ENCODE peak calls at places on chromosomes 13 and 19, in nine cellular contexts. One of them, this sample, is unnamed.

GRCh38 chr19:55406869-55407624 is 541 bp downstream of the UBE2S start:
- DNase-seq in fibroblast of lung: peak
- DNase-seq in BJ: no peak
- DNase-seq in uterus: no peak
- DNase-seq in tibial nerve: no peak
- DNase-seq in A549: no peak
- DNase-seq in stomach: peak
- DNase-seq in heart right ventricle: no peak
- DNase-seq in IMR-90: no peak
- DNase-seq in this sample: no peak

GRCh38 chr13:113405481-113406300 is 41.8 kb upstream of the GRTP1 start:
- DNase-seq in fibroblast of lung: peak
- DNase-seq in BJ: no peak
- DNase-seq in uterus: peak
- DNase-seq in tibial nerve: no peak
- DNase-seq in A549: no peak
- DNase-seq in stomach: no peak
- DNase-seq in heart right ventricle: no peak
- DNase-seq in IMR-90: no peak
- DNase-seq in this sample: no peak

GRCh38 chr13:36074659-36075058 is 56.5 kb downstream of the DCLK1 start:
- DNase-seq in fibroblast of lung: no peak
- DNase-seq in BJ: no peak
- DNase-seq in uterus: no peak
- DNase-seq in tibial nerve: no peak
- DNase-seq in A549: no peak
- DNase-seq in stomach: no peak
- DNase-seq in heart right ventricle: no peak
- DNase-seq in IMR-90: no peak
- DNase-seq in this sample: no peak

GRCh38 chr19:31253816-31254551 is 95.3 kb downstream of the TSHZ3 start:
- DNase-seq in fibroblast of lung: peak
- DNase-seq in BJ: no peak
- DNase-seq in uterus: peak
- DNase-seq in tibial nerve: no peak
- DNase-seq in A549: no peak
- DNase-seq in stomach: no peak
- DNase-seq in heart right ventricle: no peak
- DNase-seq in IMR-90: peak
- DNase-seq in this sample: no peak

GRCh38 chr13:24208314-24208713 is 47.8 kb downstream of the SPATA13 start:
- DNase-seq in fibroblast of lung: peak
- DNase-seq in BJ: no peak
- DNase-seq in uterus: no peak
- DNase-seq in tibial nerve: peak
- DNase-seq in A549: peak
- DNase-seq in stomach: no peak
- DNase-seq in heart right ventricle: no peak
- DNase-seq in IMR-90: peak
- DNase-seq in this sample: peak

GRCh38 chr13:113098163-113098732 is 7.3 kb upstream of the F7 start:
- DNase-seq in fibroblast of lung: peak
- DNase-seq in BJ: peak
- DNase-seq in uterus: no peak
- DNase-seq in tibial nerve: no peak
- DNase-seq in A549: no peak
- DNase-seq in stomach: no peak
- DNase-seq in heart right ventricle: no peak
- DNase-seq in IMR-90: peak
- DNase-seq in this sample: no peak

GRCh38 chr13:28282451-28282850 is 144.1 kb downstream of the PAN3 start:
- DNase-seq in fibroblast of lung: no peak
- DNase-seq in BJ: no peak
- DNase-seq in uterus: no peak
- DNase-seq in tibial nerve: no peak
- DNase-seq in A549: no peak
- DNase-seq in stomach: no peak
- DNase-seq in heart right ventricle: no peak
- DNase-seq in IMR-90: no peak
- DNase-seq in this sample: no peak

GRCh38 chr13:21504379-21504778 is 45.3 kb upstream of the ZDHHC20 start:
- DNase-seq in fibroblast of lung: no peak
- DNase-seq in BJ: no peak
- DNase-seq in uterus: no peak
- DNase-seq in tibial nerve: no peak
- DNase-seq in A549: no peak
- DNase-seq in stomach: no peak
- DNase-seq in heart right ventricle: no peak
- DNase-seq in IMR-90: no peak
- DNase-seq in this sample: no peak

GRCh38 chr13:113429608-113429985 is 23.7 kb downstream of the ADPRHL1 start:
- DNase-seq in fibroblast of lung: no peak
- DNase-seq in BJ: no peak
- DNase-seq in uterus: no peak
- DNase-seq in tibial nerve: no peak
- DNase-seq in A549: no peak
- DNase-seq in stomach: no peak
- DNase-seq in heart right ventricle: no peak
- DNase-seq in IMR-90: no peak
- DNase-seq in this sample: no peak

GRCh38 chr19:50384685-50385535 is 763 bp downstream of the POLD1 start:
- DNase-seq in fibroblast of lung: no peak
- DNase-seq in BJ: no peak
- DNase-seq in uterus: no peak
- DNase-seq in tibial nerve: no peak
- DNase-seq in A549: no peak
- DNase-seq in stomach: no peak
- DNase-seq in heart right ventricle: no peak
- DNase-seq in IMR-90: peak
- DNase-seq in this sample: no peak

GRCh38 chr13:30112602-30113435 is 194.5 kb downstream of the KATNAL1 start:
- DNase-seq in fibroblast of lung: peak
- DNase-seq in BJ: peak
- DNase-seq in uterus: peak
- DNase-seq in tibial nerve: peak
- DNase-seq in A549: peak
- DNase-seq in stomach: peak
- DNase-seq in heart right ventricle: peak
- DNase-seq in IMR-90: peak
- DNase-seq in this sample: peak
- H3K4me3 ChIP-seq in fibroblast of lung: peak
- H3K4me3 ChIP-seq in BJ: no peak
- H3K4me3 ChIP-seq in uterus: no peak
- H3K4me3 ChIP-seq in tibial nerve: no peak
- H3K4me3 ChIP-seq in A549: no peak
- H3K4me3 ChIP-seq in stomach: no peak
- H3K4me3 ChIP-seq in heart right ventricle: no peak
- H3K4me3 ChIP-seq in IMR-90: no peak
- H3K4me3 ChIP-seq in this sample: no peak

DNA sequence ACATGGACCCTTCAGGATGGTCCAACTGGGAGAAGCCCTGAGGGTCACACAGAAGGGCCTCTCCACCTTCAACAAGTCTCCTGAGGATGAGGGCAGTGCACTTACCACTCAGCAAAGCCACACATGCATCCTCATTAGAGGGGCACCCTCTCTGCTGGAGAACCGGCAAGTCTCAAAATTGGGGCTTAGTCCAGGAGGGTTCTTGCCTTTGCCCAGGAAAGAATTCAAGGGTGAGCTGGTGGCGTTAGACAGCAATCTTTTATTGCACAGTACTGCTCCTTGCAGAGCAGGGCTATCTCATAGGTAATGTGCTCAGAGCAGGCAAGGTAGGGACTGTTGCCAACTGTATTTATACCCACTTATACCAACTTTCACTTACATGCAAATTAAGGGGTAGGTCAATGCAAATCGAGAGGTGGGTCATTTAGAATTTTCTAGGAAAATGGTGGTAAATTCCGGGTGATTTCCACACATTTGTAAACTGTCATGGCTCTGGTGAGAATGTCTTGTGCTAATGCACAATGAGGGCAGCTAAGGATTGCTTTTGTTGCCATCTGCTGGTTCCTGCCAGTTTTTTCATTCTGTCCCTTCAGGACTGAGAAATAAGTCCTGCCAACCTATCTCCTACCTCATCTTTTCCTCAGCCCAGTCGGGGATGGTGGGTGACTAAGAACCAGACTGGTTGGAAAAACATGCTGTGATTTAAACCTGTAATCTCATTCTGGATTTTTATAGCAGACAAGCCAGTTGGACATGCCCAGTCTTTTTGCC is 27.8 kb upstream of the IGSF23 start:
- DNase-seq in fibroblast of lung: peak
- DNase-seq in BJ: no peak
- DNase-seq in uterus: no peak
- DNase-seq in tibial nerve: no peak
- DNase-seq in A549: no peak
- DNase-seq in stomach: no peak
- DNase-seq in heart right ventricle: no peak
- DNase-seq in IMR-90: peak
- DNase-seq in this sample: peak
- TF ChIP-seq CTCF in fibroblast of lung: peak
- TF ChIP-seq CTCF in BJ: peak
- TF ChIP-seq CTCF in uterus: no peak
- TF ChIP-seq CTCF in tibial nerve: no peak
- TF ChIP-seq CTCF in A549: peak
- TF ChIP-seq CTCF in stomach: no peak
- TF ChIP-seq CTCF in heart right ventricle: no peak
- TF ChIP-seq CTCF in IMR-90: peak
- TF ChIP-seq CTCF in this sample: peak

GRCh38 chr13:91398413-91399188 is at the start of gene GPC5:
- DNase-seq in fibroblast of lung: peak
- DNase-seq in BJ: no peak
- DNase-seq in uterus: peak
- DNase-seq in tibial nerve: peak
- DNase-seq in A549: peak
- DNase-seq in stomach: peak
- DNase-seq in heart right ventricle: peak
- DNase-seq in IMR-90: peak
- DNase-seq in this sample: no peak

GRCh38 chr13:91400094-91400462 is 1.7 kb downstream of the GPC5 start:
- DNase-seq in fibroblast of lung: no peak
- DNase-seq in BJ: no peak
- DNase-seq in uterus: no peak
- DNase-seq in tibial nerve: no peak
- DNase-seq in A549: no peak
- DNase-seq in stomach: no peak
- DNase-seq in heart right ventricle: no peak
- DNase-seq in IMR-90: no peak
- DNase-seq in this sample: no peak

GRCh38 chr13:91401916-91402315 is 3.5 kb downstream of the GPC5 start:
- DNase-seq in fibroblast of lung: no peak
- DNase-seq in BJ: no peak
- DNase-seq in uterus: no peak
- DNase-seq in tibial nerve: no peak
- DNase-seq in A549: no peak
- DNase-seq in stomach: no peak
- DNase-seq in heart right ventricle: no peak
- DNase-seq in IMR-90: no peak
- DNase-seq in this sample: no peak

GRCh38 chr13:91397595-91397994 is 826 bp upstream of the GPC5 start:
- DNase-seq in fibroblast of lung: no peak
- DNase-seq in BJ: no peak
- DNase-seq in uterus: no peak
- DNase-seq in tibial nerve: no peak
- DNase-seq in A549: no peak
- DNase-seq in stomach: no peak
- DNase-seq in heart right ventricle: no peak
- DNase-seq in IMR-90: no peak
- DNase-seq in this sample: no peak

GRCh38 chr13:91399189-91400093 is 1.0 kb downstream of the GPC5 start:
- DNase-seq in fibroblast of lung: no peak
- DNase-seq in BJ: no peak
- DNase-seq in uterus: no peak
- DNase-seq in tibial nerve: no peak
- DNase-seq in A549: no peak
- DNase-seq in stomach: no peak
- DNase-seq in heart right ventricle: no peak
- DNase-seq in IMR-90: no peak
- DNase-seq in this sample: no peak
- H3K4me3 ChIP-seq in fibroblast of lung: peak
- H3K4me3 ChIP-seq in BJ: no peak
- H3K4me3 ChIP-seq in uterus: no peak
- H3K4me3 ChIP-seq in tibial nerve: peak
- H3K4me3 ChIP-seq in A549: peak
- H3K4me3 ChIP-seq in stomach: peak
- H3K4me3 ChIP-seq in heart right ventricle: peak
- H3K4me3 ChIP-seq in IMR-90: peak
- H3K4me3 ChIP-seq in this sample: no peak

GRCh38 chr19:43784251-43784980 is 3.6 kb upstream of the KCNN4 start:
- DNase-seq in fibroblast of lung: peak
- DNase-seq in BJ: no peak
- DNase-seq in uterus: no peak
- DNase-seq in tibial nerve: no peak
- DNase-seq in A549: peak
- DNase-seq in stomach: peak
- DNase-seq in heart right ventricle: no peak
- DNase-seq in IMR-90: peak
- DNase-seq in this sample: peak

GRCh38 chr19:43781630-43782310 is 997 bp upstream of the KCNN4 start:
- DNase-seq in fibroblast of lung: no peak
- DNase-seq in BJ: no peak
- DNase-seq in uterus: no peak
- DNase-seq in tibial nerve: no peak
- DNase-seq in A549: no peak
- DNase-seq in stomach: no peak
- DNase-seq in heart right ventricle: no peak
- DNase-seq in IMR-90: no peak
- DNase-seq in this sample: no peak

GRCh38 chr19:43782311-43782660 is 1.5 kb upstream of the KCNN4 start:
- DNase-seq in fibroblast of lung: no peak
- DNase-seq in BJ: no peak
- DNase-seq in uterus: no peak
- DNase-seq in tibial nerve: no peak
- DNase-seq in A549: no peak
- DNase-seq in stomach: no peak
- DNase-seq in heart right ventricle: no peak
- DNase-seq in IMR-90: no peak
- DNase-seq in this sample: no peak

GRCh38 chr19:43783636-43784035 is 2.9 kb upstream of the KCNN4 start:
- DNase-seq in fibroblast of lung: no peak
- DNase-seq in BJ: no peak
- DNase-seq in uterus: no peak
- DNase-seq in tibial nerve: no peak
- DNase-seq in A549: no peak
- DNase-seq in stomach: no peak
- DNase-seq in heart right ventricle: no peak
- DNase-seq in IMR-90: no peak
- DNase-seq in this sample: no peak

DNA sequence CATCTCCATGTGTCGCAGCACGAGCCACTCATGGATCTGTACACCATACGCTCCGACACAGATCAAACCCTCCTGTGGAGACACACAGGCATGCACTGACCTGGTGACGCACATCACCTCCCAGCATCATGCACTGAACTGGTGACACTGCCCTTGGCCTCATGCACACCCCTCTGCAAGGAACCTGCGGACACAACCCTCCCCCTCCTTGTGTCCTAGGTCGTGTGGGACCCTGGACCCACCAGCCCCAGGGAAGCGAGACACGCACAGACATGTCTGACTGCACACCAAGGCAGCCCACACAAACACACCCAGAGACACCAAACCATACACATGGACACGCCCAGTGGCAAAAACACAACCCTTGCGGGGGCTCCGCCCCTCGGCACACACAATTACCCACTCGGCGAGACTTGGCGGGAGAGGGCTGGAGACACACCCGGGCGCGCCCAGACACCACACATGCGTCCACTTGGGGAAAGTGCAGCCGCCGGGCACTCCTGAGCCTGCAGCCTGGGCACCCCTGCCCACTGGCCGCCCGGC is 2.0 kb upstream of the KCNN4 start:
- DNase-seq in fibroblast of lung: no peak
- DNase-seq in BJ: no peak
- DNase-seq in uterus: no peak
- DNase-seq in tibial nerve: no peak
- DNase-seq in A549: no peak
- DNase-seq in stomach: peak
- DNase-seq in heart right ventricle: no peak
- DNase-seq in IMR-90: no peak
- DNase-seq in this sample: no peak
- TF ChIP-seq CTCF in fibroblast of lung: no peak
- TF ChIP-seq CTCF in BJ: no peak
- TF ChIP-seq CTCF in uterus: no peak
- TF ChIP-seq CTCF in tibial nerve: no peak
- TF ChIP-seq CTCF in A549: no peak
- TF ChIP-seq CTCF in stomach: no peak
- TF ChIP-seq CTCF in heart right ventricle: no peak
- TF ChIP-seq CTCF in IMR-90: no peak
- TF ChIP-seq CTCF in this sample: no peak

This sample was measured in AG09309.